ENCODE peak calls at places on chromosomes 11 and 22, in eight cellular contexts. S, K, M, R, G, D, V and J are unnamed samples.

GRCh38 chr11:27723685-27724084 is 23.4 kb upstream of the BDNF start:
- DNase-seq in S (no peak), K (no peak), M (no peak), R (no peak), G (no peak), D (no peak), V (no peak), J (no peak)

GRCh38 chr11:112266410-112266778 is 5.7 kb upstream of the PLET1 start:
- DNase-seq in S (no peak), K (no peak), M (no peak), R (no peak), G (no peak), D (no peak), V (no peak), J (no peak)

GRCh38 chr11:107385361-107385982 is 72.2 kb downstream of the CWF19L2 start:
- DNase-seq in S (no peak), K (no peak), M (peak; percentile 2), R (peak; percentile 90), G (peak; percentile 64), D (no peak), V (peak; percentile 20), J (no peak)

GRCh38 chr11:63144121-63144520 is at the start of gene SLC22A24:
- DNase-seq in S (no peak), K (no peak), M (no peak), R (no peak), G (no peak), D (no peak), V (no peak), J (no peak)

GRCh38 chr22:31062566-31063230 is 18.4 kb upstream of the SMTN start:
- DNase-seq in S (no peak), K (no peak), M (no peak), R (peak; percentile 83), G (no peak), D (no peak), V (no peak), J (no peak)

GRCh38 chr11:2477936-2478335 is 33.1 kb downstream of the KCNQ1 start:
- DNase-seq in S (no peak), K (no peak), M (no peak), R (no peak), G (no peak), D (no peak), V (no peak), J (no peak)

GRCh38 chr11:31820438-31820818 is 9.3 kb upstream of the PAX6 start:
- DNase-seq in S (no peak), K (no peak), M (no peak), R (no peak), G (no peak), D (no peak), V (no peak), J (no peak)

GRCh38 chr11:122634507-122634906 is 21.0 kb upstream of the UBASH3B start:
- DNase-seq in S (peak; percentile 27), K (no peak), M (no peak), R (no peak), G (no peak), D (no peak), V (peak; percentile 54), J (no peak)

GRCh38 chr11:41935795-41936194 is 476.3 kb upstream of the LRRC4C start:
- DNase-seq in S (no peak), K (no peak), M (no peak), R (no peak), G (no peak), D (no peak), V (no peak), J (no peak)

GRCh38 chr11:103110406-103110805 is 1.2 kb downstream of the DYNC2H1 start:
- DNase-seq in S (no peak), K (no peak), M (peak; percentile 12), R (peak; percentile 39), G (peak; percentile 64), D (no peak), V (peak; percentile 41), J (no peak)

GRCh38 chr22:45553333-45554039 is 50.8 kb downstream of the FBLN1 start:
- DNase-seq in S (peak; percentile 76), K (peak; percentile 77), M (peak; percentile 82), R (peak; percentile 90), G (peak; percentile 89), D (peak; percentile 84), V (peak; percentile 87), J (peak; percentile 49)

GRCh38 chr11:69328231-69328630 is 34.3 kb downstream of the MYEOV start:
- DNase-seq in S (no peak), K (no peak), M (no peak), R (no peak), G (no peak), D (peak; percentile 37), V (no peak), J (no peak)

GRCh38 chr11:120236169-120237107 is 3.5 kb upstream of the POU2F3 start:
- DNase-seq in S (no peak), K (no peak), M (peak; percentile 8), R (peak; percentile 31), G (peak; percentile 36), D (no peak), V (peak; percentile 63), J (no peak)

GRCh38 chr11:123628936-123629683 is 25.3 kb downstream of the SCN3B start:
- DNase-seq in S (peak; percentile 64), K (no peak), M (no peak), R (no peak), G (peak; percentile 81), D (no peak), V (peak; percentile 72), J (peak; percentile 32)

GRCh38 chr22:46171940-46172339 is 21.6 kb downstream of the PPARA start:
- DNase-seq in S (no peak), K (no peak), M (no peak), R (peak; percentile 91), G (peak; percentile 62), D (no peak), V (peak; percentile 79), J (no peak)

GRCh38 chr11:17267576-17267975 is 9.0 kb upstream of the NUCB2 start:
- DNase-seq in S (no peak), K (no peak), M (peak; percentile 87), R (peak; percentile 65), G (peak; percentile 64), D (no peak), V (peak; percentile 86), J (no peak)

GRCh38 chr11:3840870-3841425 is at the start of gene RHOG:
- DNase-seq in S (peak; percentile 87), K (peak; percentile 52), M (peak; percentile 87), R (peak; percentile 83), G (peak; percentile 86), D (peak; percentile 93), V (peak; percentile 76), J (no peak)

DNA sequence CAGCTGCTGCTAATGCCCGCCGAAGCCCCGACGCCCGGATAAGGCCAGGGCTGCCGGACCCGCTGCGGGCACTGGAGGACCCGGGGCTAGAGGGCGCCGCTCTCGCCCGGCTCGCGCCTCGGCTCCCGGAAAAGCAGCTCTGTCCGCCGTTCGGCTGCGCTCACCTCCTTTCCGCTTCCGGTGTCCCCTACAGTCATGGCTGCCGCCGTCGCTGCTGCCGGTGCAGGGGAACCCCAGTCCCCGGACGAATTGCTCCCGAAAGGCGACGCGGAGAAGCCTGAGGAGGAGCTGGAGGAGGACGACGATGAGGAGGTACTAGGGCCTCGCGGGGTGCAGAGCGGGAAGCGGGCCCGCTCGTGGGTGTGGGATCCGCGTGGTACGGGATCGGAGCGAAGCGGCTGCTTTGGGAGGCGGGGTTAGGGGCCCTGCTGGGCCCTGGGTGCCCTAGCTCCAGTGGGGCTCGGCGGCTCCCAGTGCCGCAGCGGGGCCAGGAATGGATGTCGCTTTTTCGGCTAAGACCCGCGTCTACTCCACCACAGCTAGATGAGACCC is at the start of gene TOMM22:
- DNase-seq in S (peak; percentile 91), K (peak; percentile 72), M (peak; percentile 85), R (peak; percentile 83), G (peak; percentile 89), D (peak; percentile 95), V (peak; percentile 82), J (peak; percentile 40)
- TF ChIP-seq CTCF in S (peak; percentile 59), K (peak; percentile 66), M (peak; percentile 63), R (peak; percentile 39), G (peak; percentile 47), D (peak; percentile 73), V (peak; percentile 62), J (no peak)

DNA sequence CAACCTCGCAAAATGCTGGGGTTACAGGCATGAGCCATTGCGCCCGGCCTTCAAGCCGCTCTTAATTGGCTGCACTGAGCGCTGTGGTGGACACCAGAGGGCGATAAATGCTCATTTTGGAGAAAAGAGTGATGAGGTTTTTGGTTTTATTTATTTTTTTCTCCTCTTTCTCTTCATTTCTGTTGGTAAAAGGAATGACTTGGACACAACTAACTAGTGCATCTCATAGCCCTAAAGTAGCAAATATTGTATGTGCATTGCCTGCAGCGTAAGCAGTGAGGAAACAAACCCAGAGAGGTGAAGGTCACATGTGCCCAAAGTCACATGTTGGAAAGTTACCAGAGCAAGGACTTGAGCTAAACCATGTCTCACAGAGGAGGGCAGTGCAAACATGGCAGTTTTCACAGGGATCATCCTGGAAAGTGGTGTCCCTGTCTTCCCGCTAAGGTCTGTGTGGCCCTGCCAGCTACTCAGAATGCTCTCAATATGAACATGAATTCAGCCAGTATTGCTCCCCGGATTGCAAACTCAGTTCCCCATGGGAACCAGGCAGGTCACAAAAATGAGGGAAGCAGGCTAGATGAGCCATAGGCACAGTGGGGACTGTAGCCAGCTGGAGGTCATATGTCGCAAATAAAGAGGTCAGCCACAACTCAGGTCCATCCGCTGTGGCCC is 8.6 kb upstream of the CD82 start:
- DNase-seq in S (peak; percentile 49), K (no peak), M (peak; percentile 64), R (peak; percentile 72), G (peak; percentile 71), D (no peak), V (peak; percentile 31), J (peak; percentile 65)
- TF ChIP-seq CTCF in S (peak; percentile 80), K (peak; percentile 75), M (peak; percentile 83), R (peak; percentile 71), G (peak; percentile 75), D (peak; percentile 76), V (peak; percentile 83), J (peak; percentile 62)

DNA sequence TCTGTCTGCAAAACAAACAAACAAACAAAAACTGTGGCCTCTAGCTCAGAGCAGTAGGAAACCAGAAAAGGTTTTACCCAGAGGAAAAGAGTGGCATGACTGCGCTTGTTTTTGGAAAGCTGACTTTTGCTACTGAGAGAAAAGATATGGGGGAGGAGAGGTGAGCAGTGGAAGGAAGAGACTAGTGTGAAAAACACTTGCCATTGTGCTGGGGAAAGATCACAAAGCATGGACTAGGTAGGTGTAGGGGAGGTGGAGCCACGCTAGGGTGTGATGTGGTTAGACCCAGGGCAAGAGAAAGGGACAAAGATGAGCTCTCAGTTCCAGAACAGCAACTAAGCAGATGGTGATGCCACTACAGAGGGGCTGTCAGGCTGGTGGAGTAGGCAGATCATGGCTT is 319.2 kb downstream of the LARGE1 start:
- DNase-seq in S (no peak), K (no peak), M (no peak), R (no peak), G (no peak), D (no peak), V (no peak), J (no peak)
- TF ChIP-seq CTCF in S (no peak), K (no peak), M (no peak), R (no peak), G (no peak), D (no peak), V (no peak), J (no peak)

DNA sequence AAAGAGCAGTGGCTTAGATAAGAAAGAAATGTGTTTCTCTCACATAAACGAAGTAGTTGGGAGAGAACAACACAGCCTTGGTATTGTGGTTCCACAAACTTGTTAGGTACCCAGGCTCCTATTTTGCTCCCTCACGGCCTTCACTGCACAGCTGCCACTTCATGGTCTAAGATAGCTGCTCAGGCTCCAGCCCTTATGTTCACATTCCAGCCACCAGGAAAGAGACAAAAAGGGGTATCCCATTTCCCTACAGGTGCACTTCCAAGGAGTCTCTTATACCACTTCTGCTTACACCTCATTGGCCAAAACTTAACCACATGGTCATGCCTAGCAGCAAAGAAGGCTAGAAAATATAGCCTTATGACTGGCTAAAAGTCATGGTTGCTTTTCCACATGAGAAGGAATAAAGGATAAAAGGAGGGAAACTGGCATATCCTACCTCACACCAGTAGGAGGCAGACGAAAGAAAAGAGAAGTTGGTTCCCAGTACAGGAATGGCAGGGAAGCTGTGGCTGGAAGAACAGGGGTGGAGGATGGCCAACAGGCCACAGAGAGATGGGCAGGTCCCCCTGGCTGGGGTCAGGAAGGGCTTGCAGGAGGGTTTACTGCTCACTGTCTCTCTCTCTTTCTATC is 5.4 kb upstream of the HDHD5 start:
- DNase-seq in S (no peak), K (no peak), M (peak; percentile 24), R (no peak), G (no peak), D (no peak), V (no peak), J (no peak)
- TF ChIP-seq CTCF in S (no peak), K (peak; percentile 31), M (no peak), R (peak; percentile 22), G (peak; percentile 15), D (no peak), V (peak; percentile 21), J (no peak)